ENCODE peak calls at places on chromosomes 3 and 15, in five cellular contexts. X, A, J, W and Q are unnamed samples. For H3K36me3, the result is how much of the 10 kb centered on the place peaks cover.

GRCh38 chr3:88057650-88058321 is 1.0 kb downstream of the CGGBP1 start:
- DNase-seq in X (no peak), W (no peak), A (no peak), J (peak), Q (no peak)

GRCh38 chr3:142447308-142447851 is 457 bp downstream of the XRN1 start:
- DNase-seq in J (peak), W (peak), X (peak), A (peak), Q (peak)

GRCh38 chr3:62318752-62319569 is 54.4 kb downstream of the FEZF2 start:
- DNase-seq in X (peak), J (peak), A (peak), W (peak), Q (peak)

GRCh38 chr3:100682854-100683760 is 26.2 kb upstream of the TFG start:
- DNase-seq in J (no peak), A (no peak), W (no peak), X (no peak), Q (no peak)

GRCh38 chr15:89494941-89495637 is 1.3 kb downstream of the RHCG start:
- DNase-seq in X (no peak), J (peak), W (peak), A (no peak), Q (no peak)

GRCh38 chr3:127276995-127277394 is 10.9 kb downstream of the PRR20G start:
- DNase-seq in A (no peak), J (no peak), W (no peak), X (no peak), Q (no peak)

GRCh38 chr15:67405208-67406191 is 115.4 kb upstream of the C15orf61 start:
- DNase-seq in J (no peak), W (no peak), A (no peak), X (no peak), Q (no peak)

GRCh38 chr15:40847225-40847961 is 3.5 kb downstream of the SPINT1 start:
- DNase-seq in A (peak), X (peak), W (peak), J (peak), Q (no peak)

GRCh38 chr15:75891895-75892294 is 11.8 kb upstream of the FBXO22 start:
- DNase-seq in J (no peak), A (no peak), X (no peak), W (no peak), Q (no peak)

GRCh38 chr15:52236015-52236414 is 44.8 kb upstream of the GNB5 start:
- DNase-seq in A (no peak), X (no peak), J (no peak), W (no peak), Q (no peak)

GRCh38 chr15:60788514-60789091 is 309.7 kb upstream of the ICE2 start:
- DNase-seq in A (no peak), X (no peak), J (no peak), W (no peak), Q (no peak)

GRCh38 chr15:99084965-99085364 is 19.9 kb upstream of the SYNM start:
- DNase-seq in X (no peak), W (no peak), J (no peak), A (no peak), Q (no peak)

GRCh38 chr15:98276018-98276417 is 315.5 kb downstream of the ARRDC4 start:
- DNase-seq in A (no peak), W (no peak), X (no peak), J (no peak), Q (no peak)

GRCh38 chr3:15207836-15208504 is 1.9 kb downstream of the CAPN7 start:
- DNase-seq in X (no peak), J (no peak), W (no peak), A (no peak), Q (no peak)

GRCh38 chr3:55206000-55206399 is 278.1 kb upstream of the LRTM1 start:
- DNase-seq in W (no peak), A (no peak), X (no peak), J (no peak), Q (no peak)

DNA sequence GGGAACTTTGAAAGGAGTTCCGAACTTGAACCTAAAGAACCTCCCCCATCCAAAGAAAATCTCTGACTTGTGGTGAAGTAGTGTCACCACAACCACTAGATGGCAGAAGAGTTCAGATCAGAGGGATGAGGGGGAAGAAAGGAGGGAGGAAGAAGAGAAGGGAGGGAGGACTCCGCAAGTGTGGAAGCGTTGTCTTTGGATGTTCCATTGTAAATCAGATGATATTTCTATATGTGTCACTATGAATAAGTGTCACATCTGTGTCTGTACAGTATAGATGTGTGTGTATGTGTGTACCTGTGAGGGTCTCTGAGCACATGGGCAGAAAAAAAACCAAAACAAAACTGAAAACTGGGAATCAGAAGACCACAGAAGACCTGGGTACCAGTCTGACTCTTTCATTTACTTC is 16.9 kb downstream of the SLC24A1 start:
- DNase-seq in J (peak), X (peak), W (peak), A (no peak), Q (no peak)
- TF ChIP-seq CTCF in J (peak), X (peak), W (peak), A (peak), Q (peak)

DNA sequence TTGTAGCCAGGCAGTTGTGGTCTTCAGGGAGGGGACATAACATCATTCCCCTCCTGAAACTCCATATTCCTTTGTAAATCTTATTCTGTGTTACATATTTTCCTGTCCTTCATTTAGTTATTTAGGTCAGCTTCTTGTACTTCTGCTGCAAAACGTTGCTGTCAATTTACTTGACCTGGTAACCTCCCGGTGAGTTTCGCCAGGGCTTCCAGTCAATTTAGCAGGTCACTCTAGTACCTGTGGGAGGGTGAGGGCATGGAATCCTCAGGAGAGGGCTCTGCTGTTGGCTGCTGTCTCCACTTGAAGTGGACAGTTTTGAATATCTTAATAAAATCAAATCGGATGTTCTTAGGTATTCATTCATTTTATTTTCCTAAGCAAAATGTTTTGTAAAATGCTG is 29.6 kb downstream of the FNDC3B start:
- DNase-seq in A (no peak), J (no peak), W (no peak), X (no peak), Q (no peak)
- H3K36me3 ChIP-seq in A (under half), J (under half), W (under half), X (under half), Q (under half)

DNA sequence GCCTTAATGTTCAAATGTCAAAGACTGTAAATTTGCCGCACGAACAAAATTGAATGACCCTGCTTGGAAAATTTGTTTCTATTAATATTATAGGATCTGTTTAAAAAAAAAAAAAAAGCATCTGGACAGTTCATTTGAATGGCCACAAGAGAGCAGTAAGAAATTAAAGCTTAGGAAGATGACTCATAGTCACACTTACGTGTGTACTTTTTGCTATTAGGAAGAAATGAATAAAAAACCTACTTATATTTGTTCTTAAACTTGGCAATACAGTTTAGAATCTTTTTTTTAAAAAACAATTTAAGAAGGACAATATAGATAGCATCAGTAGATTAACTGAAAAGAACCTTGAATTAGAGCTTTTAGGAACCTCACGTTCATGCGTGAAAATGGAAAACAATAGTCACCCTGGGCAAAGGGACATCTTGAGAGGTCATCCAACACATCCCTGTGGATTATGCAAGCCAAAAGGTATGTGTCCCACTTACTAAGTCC is 621.8 kb downstream of the MECOM start:
- DNase-seq in W (no peak), A (no peak), X (no peak), J (peak), Q (no peak)
- TF ChIP-seq CTCF in W (peak), A (peak), X (no peak), J (peak), Q (peak)

GRCh38 chr15:63059573-63060216 is 17.1 kb downstream of the TPM1 start:
- DNase-seq in J (no peak), X (no peak), W (no peak), A (no peak), Q (no peak)

GRCh38 chr15:63056843-63057242 is 14.3 kb downstream of the TPM1 start:
- DNase-seq in J (no peak), W (no peak), X (no peak), A (peak), Q (peak)

GRCh38 chr15:63054985-63055384 is 12.4 kb downstream of the TPM1 start:
- DNase-seq in J (no peak), A (no peak), W (no peak), X (no peak), Q (no peak)

GRCh38 chr15:63059075-63059474 is 16.5 kb downstream of the TPM1 start:
- DNase-seq in A (no peak), X (no peak), J (no peak), W (no peak), Q (no peak)

GRCh38 chr15:63057454-63058335 is 15.1 kb downstream of the TPM1 start:
- DNase-seq in A (no peak), X (no peak), J (no peak), W (no peak), Q (no peak)
- H3K36me3 ChIP-seq in A (half or more), X (under half), J (half or more), W (under half), Q (under half)

GRCh38 chr3:53718462-53718861 is 127.8 kb downstream of the CHDH start:
- DNase-seq in X (no peak), A (no peak), W (no peak), J (no peak), Q (no peak)

GRCh38 chr3:53725308-53725995 is 120.8 kb downstream of the CHDH start:
- DNase-seq in W (no peak), X (no peak), A (no peak), J (no peak), Q (no peak)

GRCh38 chr3:53719796-53720195 is 126.4 kb downstream of the CHDH start:
- DNase-seq in W (no peak), J (no peak), A (no peak), X (no peak), Q (no peak)

GRCh38 chr3:53724566-53724965 is 121.7 kb downstream of the CHDH start:
- DNase-seq in W (no peak), A (no peak), J (no peak), X (no peak), Q (no peak)

GRCh38 chr3:53721187-53721946 is 124.9 kb downstream of the CHDH start:
- DNase-seq in W (no peak), J (peak), X (no peak), A (no peak), Q (no peak)
- TF ChIP-seq CTCF in W (no peak), J (peak), X (no peak), A (no peak), Q (no peak)

GRCh38 chr3:152460936-152461335 is 192.2 kb downstream of the MBNL1 start:
- DNase-seq in A (no peak), J (peak), W (no peak), X (no peak), Q (no peak)

GRCh38 chr3:152459572-152459971 is 190.8 kb downstream of the MBNL1 start:
- DNase-seq in X (no peak), W (no peak), J (no peak), A (no peak), Q (no peak)

GRCh38 chr3:152458725-152459515 is 190.2 kb downstream of the MBNL1 start:
- DNase-seq in W (no peak), A (no peak), J (no peak), X (no peak), Q (no peak)

GRCh38 chr3:152458023-152458724 is 189.4 kb downstream of the MBNL1 start:
- DNase-seq in W (no peak), X (no peak), J (no peak), A (no peak), Q (no peak)

DNA sequence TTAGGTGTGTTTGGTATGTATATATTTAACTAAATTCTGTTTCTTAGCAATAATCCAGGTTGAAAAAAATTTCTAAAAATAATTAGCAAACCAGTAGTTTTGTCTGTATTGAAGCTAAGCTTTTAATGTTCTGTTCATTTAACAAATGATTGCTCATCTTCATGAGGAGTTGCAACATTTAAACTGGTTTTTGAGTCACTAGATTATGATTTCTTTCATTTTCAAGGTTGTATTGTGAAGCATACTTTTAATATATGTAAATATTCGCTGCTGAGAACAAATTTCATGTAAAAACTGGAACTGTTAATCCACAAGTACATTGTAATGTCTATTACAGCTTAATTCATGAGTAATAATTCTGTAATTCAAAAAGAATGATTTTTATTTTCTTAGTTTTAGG is 192.7 kb downstream of the MBNL1 start:
- DNase-seq in W (no peak), A (no peak), X (no peak), J (no peak), Q (no peak)
- H3K36me3 ChIP-seq in W (half or more), A (half or more), X (half or more), J (under half), Q (under half)

GRCh38 chr3:114600571-114600970 is 306.7 kb downstream of the TIGIT start:
- DNase-seq in W (no peak), J (no peak), X (no peak), A (no peak), Q (no peak)

GRCh38 chr3:114596147-114596546 is 302.3 kb downstream of the TIGIT start:
- DNase-seq in A (no peak), W (no peak), X (no peak), J (no peak), Q (no peak)

GRCh38 chr3:114595521-114596028 is 301.7 kb downstream of the TIGIT start:
- DNase-seq in J (no peak), A (no peak), W (no peak), X (no peak), Q (no peak)

DNA sequence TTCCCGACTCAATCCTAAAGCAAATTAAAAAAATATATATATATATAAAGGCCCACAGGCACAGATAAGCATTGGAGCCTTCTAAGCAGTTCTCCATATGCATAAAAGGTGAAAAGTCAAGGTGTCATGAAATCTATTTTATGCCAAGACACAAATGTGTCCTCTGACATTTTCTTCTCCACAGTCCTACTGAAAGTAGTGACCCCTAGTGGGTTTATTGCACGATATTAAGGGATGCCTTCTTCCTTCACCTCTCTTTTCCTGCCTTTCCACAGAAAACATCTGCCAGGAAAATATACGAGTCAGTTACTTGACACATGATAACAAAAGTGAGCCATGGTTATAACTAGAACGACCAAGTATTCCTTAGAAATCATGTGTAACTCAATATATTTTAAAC is 303.2 kb downstream of the TIGIT start:
- DNase-seq in W (no peak), A (no peak), J (no peak), X (no peak), Q (no peak)
- TF ChIP-seq CTCF in W (peak), A (peak), J (peak), X (no peak), Q (no peak)

GRCh38 chr3:33032937-33033336 is 64.0 kb downstream of the GLB1 start:
- DNase-seq in X (no peak), A (no peak), J (no peak), W (no peak), Q (no peak)
- H3K36me3 ChIP-seq in X (under half), A (half or more), J (under half), W (under half), Q (under half)

GRCh38 chr15:94666553-94666952 is 435.2 kb downstream of the MCTP2 start:
- DNase-seq in X (no peak), W (no peak), J (no peak), A (no peak), Q (no peak)
- TF ChIP-seq CTCF in X (no peak), W (peak), J (no peak), A (no peak), Q (no peak)

GRCh38 chr3:83023050-83023449 is 1261.6 kb upstream of the GBE1 start:
- DNase-seq in A (no peak), W (no peak), X (no peak), J (no peak), Q (no peak)
- H3K36me3 ChIP-seq in A (under half), W (under half), X (under half), J (under half), Q (under half)